ENCODE peak calls at places on chromosomes 2 and 18, in seven cellular contexts. F is tibial nerve, M is fibroblast of villous mesenchyme, E is psoas muscle, Q is upper lobe of right lung, T is colonic mucosa, O is choroid plexus epithelial cell. P is an unnamed sample.

GRCh38 chr2:192655916-192656315 is 461.2 kb upstream of the TMEFF2 start:
- DNase-seq in F (no peak), M (no peak), E (no peak), Q (no peak), T (no peak), O (no peak), P (no peak)

GRCh38 chr2:188572592-188572991 is 280.9 kb downstream of the GULP1 start:
- DNase-seq in F (no peak), M (no peak), E (no peak), Q (no peak), T (no peak), O (no peak), P (no peak)

GRCh38 chr18:21896732-21897336 is 156.2 kb downstream of the MIB1 start:
- DNase-seq in F (no peak), M (no peak), E (no peak), Q (no peak), T (peak), O (no peak), P (no peak)

GRCh38 chr2:53821810-53822209 is 35.0 kb downstream of the ERLEC1 start:
- DNase-seq in F (no peak), M (no peak), E (no peak), Q (no peak), T (no peak), O (no peak), P (no peak)

GRCh38 chr2:119119999-119120710 is 38.4 kb downstream of the C1QL2 start:
- DNase-seq in F (no peak), M (no peak), E (no peak), Q (no peak), T (no peak), O (no peak), P (no peak)

GRCh38 chr2:180644709-180645108 is 335.7 kb upstream of the UBE2E3 start:
- DNase-seq in F (no peak), M (peak), E (no peak), Q (no peak), T (peak), O (peak), P (no peak)

GRCh38 chr2:54239427-54239826 is 16.6 kb downstream of the TSPYL6 start:
- DNase-seq in F (no peak), M (peak), E (no peak), Q (no peak), T (no peak), O (peak), P (no peak)

GRCh38 chr18:69974365-69974764 is 26.7 kb upstream of the CD226 start:
- DNase-seq in F (no peak), M (peak), E (no peak), Q (no peak), T (no peak), O (peak), P (no peak)

GRCh38 chr18:25019086-25019860 is 332.7 kb downstream of the ZNF521 start:
- DNase-seq in F (no peak), M (no peak), E (no peak), Q (no peak), T (no peak), O (no peak), P (no peak)

GRCh38 chr2:74138952-74139323 is 8.8 kb downstream of the BOLA3 start:
- DNase-seq in F (no peak), M (no peak), E (no peak), Q (no peak), T (no peak), O (no peak), P (no peak)
- TF ChIP-seq CTCF in F (no peak), M (peak), E (no peak), Q (peak), T (no peak), O (peak), P (no peak)

DNA sequence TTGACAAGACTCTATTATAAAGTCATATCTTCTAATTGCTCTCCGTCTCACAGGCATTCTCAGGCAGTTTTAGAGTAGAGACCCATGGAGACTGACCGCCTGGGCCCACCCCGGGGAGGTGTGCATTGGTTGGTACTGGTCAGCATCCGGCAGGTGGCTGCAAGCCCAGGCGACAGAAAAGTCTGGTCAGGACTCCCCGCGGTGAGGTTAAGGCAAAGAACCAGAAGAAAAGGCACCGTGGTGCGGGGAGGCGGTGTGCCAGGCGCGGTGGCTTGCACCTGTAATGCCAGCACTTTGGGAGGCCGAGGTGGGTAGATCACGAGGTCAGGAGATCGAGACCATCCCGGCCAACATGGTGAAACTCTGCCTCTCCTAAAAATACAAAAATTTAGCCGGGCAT is 32.5 kb downstream of the AMER3 start:
- DNase-seq in F (no peak), M (no peak), E (no peak), Q (no peak), T (no peak), O (no peak), P (no peak)
- H3K4me3 ChIP-seq in F (no peak), M (no peak), E (no peak), Q (no peak), T (no peak), O (no peak), P (no peak)

GRCh38 chr2:100706249-100706648 is 113.7 kb upstream of the NPAS2 start:
- DNase-seq in F (no peak), M (no peak), E (no peak), Q (no peak), T (no peak), O (no peak), P (no peak)
- TF ChIP-seq CTCF in F (no peak), M (no peak), E (no peak), Q (no peak), T (no peak), O (no peak), P (no peak)

DNA sequence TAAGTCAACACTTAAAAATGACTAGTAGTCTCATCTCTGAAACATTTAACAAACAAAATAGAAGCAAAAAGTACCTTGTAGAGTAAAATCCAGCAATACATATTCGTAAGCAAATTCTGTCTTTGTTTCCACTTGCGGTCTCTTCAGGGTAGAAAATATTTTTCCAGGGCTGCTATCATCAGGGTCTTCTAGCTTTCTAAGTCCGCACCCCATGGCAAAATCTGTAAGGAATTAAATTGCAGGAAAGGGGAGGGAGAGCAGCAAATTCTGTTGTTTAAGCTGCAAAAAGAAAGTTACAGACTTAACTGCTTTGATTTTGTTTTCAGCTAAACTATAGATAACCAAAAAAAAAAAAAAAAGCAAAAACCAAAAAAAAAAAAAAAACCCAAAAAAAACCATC is at the start of gene RFTN2:
- DNase-seq in F (no peak), M (peak), E (no peak), Q (no peak), T (no peak), O (peak), P (no peak)
- H3K4me3 ChIP-seq in F (peak), M (peak), E (peak), Q (peak), T (no peak), O (peak), P (peak)

GRCh38 chr2:235803028-235803427 is 309.2 kb downstream of the AGAP1 start:
- DNase-seq in F (no peak), M (peak), E (no peak), Q (no peak), T (no peak), O (peak), P (no peak)
- TF ChIP-seq CTCF in F (peak), M (peak), E (peak), Q (no peak), T (no peak), O (peak), P (peak)

DNA sequence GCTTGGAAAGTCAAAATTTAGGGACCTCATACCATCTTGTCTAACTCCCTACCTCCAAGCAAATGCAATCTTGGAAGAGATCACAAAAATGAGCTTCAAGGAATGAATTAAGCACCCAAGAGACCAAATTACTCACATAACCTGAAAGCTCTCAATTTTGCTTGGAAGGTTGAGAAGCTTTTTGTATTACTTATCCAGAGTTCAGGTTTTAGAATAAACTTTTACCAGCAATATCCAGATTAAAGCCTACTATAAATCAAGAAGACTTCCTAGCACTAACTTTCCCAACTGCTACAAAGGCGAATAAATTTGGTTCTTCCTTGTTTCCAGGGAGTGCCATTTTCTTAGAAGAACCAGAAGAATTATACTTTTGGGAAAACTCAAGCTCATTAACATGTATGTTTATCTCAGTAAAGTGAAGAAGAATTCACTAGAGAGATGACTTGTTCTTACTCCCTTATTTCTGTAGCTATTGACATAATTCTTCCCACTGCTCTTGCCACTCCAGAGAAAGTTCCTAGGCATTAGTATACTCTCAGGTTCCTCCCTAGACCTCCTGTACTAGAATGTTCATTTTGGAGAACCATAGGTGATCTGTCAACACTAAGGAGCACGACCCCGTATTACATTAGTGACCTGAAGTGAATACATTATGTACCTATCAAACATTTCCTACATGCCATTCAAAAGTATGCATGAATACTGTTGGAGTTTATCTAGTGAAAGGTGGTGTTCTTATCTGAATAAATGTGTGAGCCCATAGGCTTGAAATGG is 18.0 kb upstream of the STPG4 start:
- DNase-seq in F (no peak), M (no peak), E (no peak), Q (no peak), T (no peak), O (no peak), P (no peak)
- H3K4me3 ChIP-seq in F (peak), M (peak), E (peak), Q (peak), T (peak), O (peak), P (no peak)

P was measured in right lobe of liver.